ENCODE peak calls at places on chromosomes 7 and 10, in nine cellular contexts. One of them, this sample, is unnamed.

GRCh38 chr10:60310746-60311145 is 78.9 kb downstream of the ANK3 start:
- DNase-seq in sigmoid colon: no peak
- DNase-seq in PC-9: no peak
- DNase-seq in stomach: no peak
- DNase-seq in OCI-LY7: no peak
- DNase-seq in GM23338: no peak
- DNase-seq in neural progenitor cell: peak
- DNase-seq in HFF-Myc: no peak
- DNase-seq in fibroblast of the aortic adventitia: no peak
- DNase-seq in this sample: no peak

GRCh38 chr10:95841711-95842498 is 65.9 kb upstream of the CC2D2B start:
- DNase-seq in sigmoid colon: no peak
- DNase-seq in PC-9: peak
- DNase-seq in stomach: peak
- DNase-seq in OCI-LY7: peak
- DNase-seq in GM23338: peak
- DNase-seq in neural progenitor cell: peak
- DNase-seq in HFF-Myc: peak
- DNase-seq in fibroblast of the aortic adventitia: peak
- DNase-seq in this sample: no peak

GRCh38 chr10:98886686-98887085 is 349.0 kb downstream of the HPSE2 start:
- DNase-seq in sigmoid colon: no peak
- DNase-seq in PC-9: no peak
- DNase-seq in stomach: no peak
- DNase-seq in OCI-LY7: no peak
- DNase-seq in GM23338: no peak
- DNase-seq in neural progenitor cell: no peak
- DNase-seq in HFF-Myc: peak
- DNase-seq in fibroblast of the aortic adventitia: no peak
- DNase-seq in this sample: no peak

GRCh38 chr10:123100030-123100762 is 35.6 kb upstream of the HMX3 start:
- DNase-seq in sigmoid colon: no peak
- DNase-seq in PC-9: no peak
- DNase-seq in stomach: no peak
- DNase-seq in OCI-LY7: no peak
- DNase-seq in GM23338: peak
- DNase-seq in neural progenitor cell: no peak
- DNase-seq in HFF-Myc: no peak
- DNase-seq in fibroblast of the aortic adventitia: no peak
- DNase-seq in this sample: no peak

GRCh38 chr10:7787150-7787856 is 490 bp downstream of the KIN start:
- DNase-seq in sigmoid colon: no peak
- DNase-seq in PC-9: peak
- DNase-seq in stomach: no peak
- DNase-seq in OCI-LY7: peak
- DNase-seq in GM23338: peak
- DNase-seq in neural progenitor cell: no peak
- DNase-seq in HFF-Myc: no peak
- DNase-seq in fibroblast of the aortic adventitia: peak
- DNase-seq in this sample: no peak

GRCh38 chr10:79061441-79062315 is 7.1 kb upstream of the ZMIZ1 start:
- DNase-seq in sigmoid colon: peak
- DNase-seq in PC-9: no peak
- DNase-seq in stomach: peak
- DNase-seq in OCI-LY7: no peak
- DNase-seq in GM23338: no peak
- DNase-seq in neural progenitor cell: no peak
- DNase-seq in HFF-Myc: no peak
- DNase-seq in fibroblast of the aortic adventitia: no peak
- DNase-seq in this sample: no peak

GRCh38 chr7:25712500-25712899 is 439.5 kb upstream of the NFE2L3 start:
- DNase-seq in sigmoid colon: no peak
- DNase-seq in PC-9: no peak
- DNase-seq in stomach: no peak
- DNase-seq in OCI-LY7: no peak
- DNase-seq in GM23338: no peak
- DNase-seq in neural progenitor cell: no peak
- DNase-seq in HFF-Myc: no peak
- DNase-seq in fibroblast of the aortic adventitia: no peak
- DNase-seq in this sample: no peak

GRCh38 chr7:1950623-1951523 is 280.8 kb downstream of the ELFN1 start:
- DNase-seq in sigmoid colon: no peak
- DNase-seq in PC-9: peak
- DNase-seq in stomach: no peak
- DNase-seq in OCI-LY7: no peak
- DNase-seq in GM23338: no peak
- DNase-seq in neural progenitor cell: no peak
- DNase-seq in HFF-Myc: no peak
- DNase-seq in fibroblast of the aortic adventitia: no peak
- DNase-seq in this sample: no peak

GRCh38 chr7:79454325-79454960 is 976 bp upstream of the MAGI2 start:
- DNase-seq in sigmoid colon: peak
- DNase-seq in PC-9: no peak
- DNase-seq in stomach: no peak
- DNase-seq in OCI-LY7: no peak
- DNase-seq in GM23338: peak
- DNase-seq in neural progenitor cell: peak
- DNase-seq in HFF-Myc: no peak
- DNase-seq in fibroblast of the aortic adventitia: peak
- DNase-seq in this sample: no peak
- H3K4me3 ChIP-seq in sigmoid colon: peak
- H3K4me3 ChIP-seq in PC-9: no peak
- H3K4me3 ChIP-seq in stomach: peak
- H3K4me3 ChIP-seq in OCI-LY7: no peak
- H3K4me3 ChIP-seq in GM23338: peak
- H3K4me3 ChIP-seq in neural progenitor cell: peak
- H3K4me3 ChIP-seq in HFF-Myc: peak
- H3K4me3 ChIP-seq in fibroblast of the aortic adventitia: peak
- H3K4me3 ChIP-seq in this sample: no peak

DNA sequence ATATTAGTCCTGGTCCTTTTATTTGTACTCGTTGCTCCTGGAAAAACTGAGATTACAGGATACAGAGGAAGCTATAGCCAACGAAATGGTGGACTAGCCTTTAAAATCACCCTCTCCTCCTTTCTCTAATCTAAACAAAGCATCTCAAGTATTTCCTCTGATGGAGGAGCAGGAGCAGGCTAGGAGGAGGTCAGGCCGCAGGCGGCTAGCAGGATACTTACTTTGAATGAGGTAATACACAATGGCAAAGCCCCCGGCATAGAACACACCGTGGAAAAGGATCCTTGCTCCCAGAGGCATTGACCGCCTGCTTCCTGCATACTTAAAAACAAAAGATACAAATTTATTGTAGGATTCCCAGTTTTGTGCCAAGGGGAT is 64.4 kb downstream of the STK17A start:
- DNase-seq in sigmoid colon: no peak
- DNase-seq in PC-9: no peak
- DNase-seq in stomach: no peak
- DNase-seq in OCI-LY7: no peak
- DNase-seq in GM23338: peak
- DNase-seq in neural progenitor cell: peak
- DNase-seq in HFF-Myc: no peak
- DNase-seq in fibroblast of the aortic adventitia: peak
- DNase-seq in this sample: no peak
- H3K4me3 ChIP-seq in sigmoid colon: no peak
- H3K4me3 ChIP-seq in PC-9: peak
- H3K4me3 ChIP-seq in stomach: no peak
- H3K4me3 ChIP-seq in OCI-LY7: peak
- H3K4me3 ChIP-seq in GM23338: peak
- H3K4me3 ChIP-seq in neural progenitor cell: no peak
- H3K4me3 ChIP-seq in HFF-Myc: peak
- H3K4me3 ChIP-seq in fibroblast of the aortic adventitia: peak
- H3K4me3 ChIP-seq in this sample: peak

GRCh38 chr10:45513586-45513985 is 139.6 kb downstream of the ALOX5 start:
- DNase-seq in sigmoid colon: no peak
- DNase-seq in PC-9: no peak
- DNase-seq in stomach: no peak
- DNase-seq in OCI-LY7: no peak
- DNase-seq in GM23338: no peak
- DNase-seq in neural progenitor cell: no peak
- DNase-seq in HFF-Myc: no peak
- DNase-seq in fibroblast of the aortic adventitia: no peak
- DNase-seq in this sample: no peak
- H3K4me3 ChIP-seq in sigmoid colon: no peak
- H3K4me3 ChIP-seq in PC-9: no peak
- H3K4me3 ChIP-seq in stomach: no peak
- H3K4me3 ChIP-seq in OCI-LY7: no peak
- H3K4me3 ChIP-seq in GM23338: no peak
- H3K4me3 ChIP-seq in neural progenitor cell: no peak
- H3K4me3 ChIP-seq in HFF-Myc: no peak
- H3K4me3 ChIP-seq in fibroblast of the aortic adventitia: no peak
- H3K4me3 ChIP-seq in this sample: no peak

DNA sequence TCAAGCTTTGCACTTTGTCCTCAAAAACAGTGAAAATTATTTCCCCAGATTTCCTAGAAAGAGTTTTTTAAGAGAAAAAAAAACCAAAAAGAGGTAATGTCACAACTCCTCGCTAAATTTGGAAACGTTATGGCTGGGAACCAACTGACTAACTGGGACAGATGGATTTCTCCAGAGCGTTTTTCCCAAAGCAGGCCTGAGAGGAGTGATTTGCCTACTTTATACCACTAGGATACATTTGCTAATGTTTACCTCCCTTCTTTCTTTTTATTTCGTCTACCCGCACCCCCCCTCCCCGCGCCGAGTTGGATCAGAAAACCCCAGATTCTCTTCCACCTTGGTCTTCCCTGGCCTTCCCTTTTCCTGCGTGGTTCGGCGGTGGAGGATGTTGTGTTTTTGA is 7.2 kb downstream of the CPA2 start:
- DNase-seq in sigmoid colon: no peak
- DNase-seq in PC-9: no peak
- DNase-seq in stomach: no peak
- DNase-seq in OCI-LY7: no peak
- DNase-seq in GM23338: peak
- DNase-seq in neural progenitor cell: peak
- DNase-seq in HFF-Myc: no peak
- DNase-seq in fibroblast of the aortic adventitia: peak
- DNase-seq in this sample: no peak
- H3K4me3 ChIP-seq in sigmoid colon: peak
- H3K4me3 ChIP-seq in PC-9: no peak
- H3K4me3 ChIP-seq in stomach: peak
- H3K4me3 ChIP-seq in OCI-LY7: no peak
- H3K4me3 ChIP-seq in GM23338: peak
- H3K4me3 ChIP-seq in neural progenitor cell: peak
- H3K4me3 ChIP-seq in HFF-Myc: no peak
- H3K4me3 ChIP-seq in fibroblast of the aortic adventitia: no peak
- H3K4me3 ChIP-seq in this sample: no peak

GRCh38 chr10:119539359-119539651 is 3.2 kb downstream of the RGS10 start:
- DNase-seq in sigmoid colon: peak
- DNase-seq in PC-9: peak
- DNase-seq in stomach: no peak
- DNase-seq in OCI-LY7: no peak
- DNase-seq in GM23338: no peak
- DNase-seq in neural progenitor cell: no peak
- DNase-seq in HFF-Myc: no peak
- DNase-seq in fibroblast of the aortic adventitia: no peak
- DNase-seq in this sample: no peak
- H3K4me3 ChIP-seq in sigmoid colon: no peak
- H3K4me3 ChIP-seq in PC-9: peak
- H3K4me3 ChIP-seq in stomach: no peak
- H3K4me3 ChIP-seq in OCI-LY7: no peak
- H3K4me3 ChIP-seq in GM23338: no peak
- H3K4me3 ChIP-seq in neural progenitor cell: no peak
- H3K4me3 ChIP-seq in HFF-Myc: no peak
- H3K4me3 ChIP-seq in fibroblast of the aortic adventitia: no peak
- H3K4me3 ChIP-seq in this sample: no peak

GRCh38 chr10:104321716-104322415 is 16.4 kb downstream of the ITPRIP start:
- DNase-seq in sigmoid colon: peak
- DNase-seq in PC-9: no peak
- DNase-seq in stomach: no peak
- DNase-seq in OCI-LY7: peak
- DNase-seq in GM23338: no peak
- DNase-seq in neural progenitor cell: no peak
- DNase-seq in HFF-Myc: no peak
- DNase-seq in fibroblast of the aortic adventitia: no peak
- DNase-seq in this sample: no peak
- H3K4me3 ChIP-seq in sigmoid colon: no peak
- H3K4me3 ChIP-seq in PC-9: no peak
- H3K4me3 ChIP-seq in stomach: no peak
- H3K4me3 ChIP-seq in OCI-LY7: peak
- H3K4me3 ChIP-seq in GM23338: peak
- H3K4me3 ChIP-seq in neural progenitor cell: no peak
- H3K4me3 ChIP-seq in HFF-Myc: no peak
- H3K4me3 ChIP-seq in fibroblast of the aortic adventitia: no peak
- H3K4me3 ChIP-seq in this sample: peak

GRCh38 chr7:50471970-50472369 is 21.8 kb upstream of the FIGNL1 start:
- DNase-seq in sigmoid colon: no peak
- DNase-seq in PC-9: no peak
- DNase-seq in stomach: no peak
- DNase-seq in OCI-LY7: no peak
- DNase-seq in GM23338: no peak
- DNase-seq in neural progenitor cell: no peak
- DNase-seq in HFF-Myc: no peak
- DNase-seq in fibroblast of the aortic adventitia: no peak
- DNase-seq in this sample: no peak

GRCh38 chr7:50466815-50467569 is 16.8 kb upstream of the FIGNL1 start:
- DNase-seq in sigmoid colon: no peak
- DNase-seq in PC-9: no peak
- DNase-seq in stomach: no peak
- DNase-seq in OCI-LY7: no peak
- DNase-seq in GM23338: no peak
- DNase-seq in neural progenitor cell: no peak
- DNase-seq in HFF-Myc: no peak
- DNase-seq in fibroblast of the aortic adventitia: no peak
- DNase-seq in this sample: no peak

GRCh38 chr7:50470250-50471163 is 20.4 kb upstream of the FIGNL1 start:
- DNase-seq in sigmoid colon: no peak
- DNase-seq in PC-9: no peak
- DNase-seq in stomach: no peak
- DNase-seq in OCI-LY7: no peak
- DNase-seq in GM23338: no peak
- DNase-seq in neural progenitor cell: no peak
- DNase-seq in HFF-Myc: no peak
- DNase-seq in fibroblast of the aortic adventitia: no peak
- DNase-seq in this sample: no peak

GRCh38 chr7:50469181-50469580 is 19.0 kb upstream of the FIGNL1 start:
- DNase-seq in sigmoid colon: no peak
- DNase-seq in PC-9: no peak
- DNase-seq in stomach: no peak
- DNase-seq in OCI-LY7: no peak
- DNase-seq in GM23338: no peak
- DNase-seq in neural progenitor cell: no peak
- DNase-seq in HFF-Myc: no peak
- DNase-seq in fibroblast of the aortic adventitia: no peak
- DNase-seq in this sample: no peak

GRCh38 chr7:50467817-50468610 is 17.9 kb upstream of the FIGNL1 start:
- DNase-seq in sigmoid colon: peak
- DNase-seq in PC-9: peak
- DNase-seq in stomach: peak
- DNase-seq in OCI-LY7: peak
- DNase-seq in GM23338: peak
- DNase-seq in neural progenitor cell: peak
- DNase-seq in HFF-Myc: peak
- DNase-seq in fibroblast of the aortic adventitia: peak
- DNase-seq in this sample: peak
- H3K4me3 ChIP-seq in sigmoid colon: no peak
- H3K4me3 ChIP-seq in PC-9: peak
- H3K4me3 ChIP-seq in stomach: peak
- H3K4me3 ChIP-seq in OCI-LY7: no peak
- H3K4me3 ChIP-seq in GM23338: peak
- H3K4me3 ChIP-seq in neural progenitor cell: no peak
- H3K4me3 ChIP-seq in HFF-Myc: no peak
- H3K4me3 ChIP-seq in fibroblast of the aortic adventitia: peak
- H3K4me3 ChIP-seq in this sample: peak

This sample was measured in effector memory CD4-positive, alpha-beta T cell.